ENCODE peak calls at places on chromosomes 1 and 21, in nine cellular contexts. M is stimulated activated naive CD4-positive, alpha-beta T cell; B is activated T-helper 1 cell treated with Interleukin-2 at 50 U/mL for 16 hours; V is naive thymus-derived CD8-positive, alpha-beta T cell; X is cardiac muscle cell; D is stimulated activated CD4-positive, alpha-beta T cell treated with anti-CD3 and anti-CD28 coated beads, Interleukin-2, amount 100 ng/mL, for 48 hours; S is ascending aorta; R is ovary; J is astrocyte of the spinal cord. G is an unnamed sample.

GRCh38 chr1:34918609-34919561 is 10.6 kb downstream of the DLGAP3 start:
- DNase-seq in M (no peak), X (no peak), V (peak; percentile 9), B (no peak), J (no peak), D (no peak), S (no peak), R (no peak), G (no peak)

GRCh38 chr21:31135536-31136184 is 97.4 kb upstream of the KRTAP19-8 start:
- DNase-seq in B (no peak), R (no peak), J (no peak), D (no peak), X (no peak), S (no peak), M (no peak), V (no peak), G (no peak)

GRCh38 chr1:197137322-197137721 is 9.1 kb downstream of the ASPM start:
- DNase-seq in S (no peak), J (no peak), R (no peak), V (no peak), B (no peak), X (no peak), D (no peak), M (no peak), G (no peak)

GRCh38 chr1:174262747-174263241 is 103.5 kb downstream of the RABGAP1L start:
- DNase-seq in X (peak; percentile 59), S (no peak), D (no peak), B (no peak), R (no peak), J (peak; percentile 76), M (no peak), V (no peak), G (peak; percentile 2)

GRCh38 chr1:97243973-97244560 is 522.5 kb downstream of the PTBP2 start:
- DNase-seq in S (no peak), V (no peak), X (peak; percentile 34), B (no peak), J (peak; percentile 43), D (no peak), R (no peak), M (no peak), G (no peak)

GRCh38 chr1:62906428-62906886 is 122.5 kb downstream of the ATG4C start:
- DNase-seq in V (no peak), B (no peak), D (no peak), J (peak; percentile 6), X (peak; percentile 47), R (no peak), M (no peak), S (no peak), G (peak; percentile 19)

GRCh38 chr1:79198841-79199240 is 192.3 kb upstream of the ADGRL4 start:
- DNase-seq in S (no peak), V (no peak), B (no peak), D (no peak), J (peak; percentile 62), R (no peak), M (no peak), X (no peak), G (no peak)

GRCh38 chr1:204493882-204494280 is 724 bp downstream of the PIK3C2B start:
- DNase-seq in M (peak; percentile 58), V (no peak), J (no peak), R (peak; percentile 55), X (peak; percentile 72), B (no peak), D (no peak), S (no peak), G (no peak)

GRCh38 chr1:154749078-154749760 is 120.9 kb downstream of the KCNN3 start:
- DNase-seq in B (no peak), S (no peak), M (no peak), R (no peak), D (peak; percentile 56), X (no peak), V (no peak), J (peak; percentile 36), G (no peak)

GRCh38 chr21:33402011-33402979 is 918 bp upstream of the IFNGR2 start:
- DNase-seq in D (no peak), B (no peak), M (peak; percentile 31), J (peak; percentile 59), R (peak; percentile 61), X (peak; percentile 21), S (peak; percentile 43), V (no peak), G (no peak)

GRCh38 chr1:181784039-181784683 is 277.4 kb downstream of the ZNF648 start:
- DNase-seq in D (no peak), V (no peak), B (no peak), M (no peak), R (no peak), J (no peak), S (no peak), X (no peak), G (no peak)

GRCh38 chr1:111032295-111032897 is 68.7 kb upstream of the LRIF1 start:
- DNase-seq in R (no peak), B (no peak), S (no peak), V (peak; percentile 29), D (peak; percentile 34), M (peak; percentile 5), J (peak; percentile 25), X (peak; percentile 45), G (peak; percentile 25)

GRCh38 chr1:170807432-170807831 is 127.9 kb upstream of the MROH9 start:
- DNase-seq in X (no peak), D (no peak), R (no peak), V (no peak), J (peak; percentile 82), S (no peak), M (no peak), B (no peak), G (no peak)

GRCh38 chr1:212671342-212672031 is 28.2 kb downstream of the BATF3 start:
- DNase-seq in R (no peak), B (no peak), M (no peak), X (no peak), V (no peak), D (no peak), S (peak; percentile 22), J (peak; percentile 84), G (no peak)

GRCh38 chr1:215551806-215552205 is 15.3 kb upstream of the KCTD3 start:
- DNase-seq in X (no peak), M (no peak), R (no peak), V (no peak), S (no peak), D (no peak), B (no peak), J (no peak), G (no peak)

GRCh38 chr1:51237313-51237700 is 1.2 kb downstream of the RNF11 start:
- DNase-seq in J (no peak), B (no peak), V (no peak), S (no peak), D (no peak), X (no peak), M (no peak), R (no peak), G (no peak)

GRCh38 chr1:228802386-228803221 is 67.3 kb downstream of the RHOU start:
- DNase-seq in V (no peak), J (no peak), X (no peak), B (no peak), R (peak; percentile 75), D (no peak), M (no peak), S (no peak), G (no peak)

GRCh38 chr1:67213164-67213563 is 46.9 kb downstream of the IL23R start:
- DNase-seq in D (no peak), M (no peak), B (no peak), R (no peak), J (no peak), X (peak; percentile 49), S (no peak), V (no peak), G (no peak)

GRCh38 chr1:22387888-22388564 is 63.6 kb upstream of the ZBTB40 start:
- DNase-seq in S (no peak), J (no peak), V (no peak), X (no peak), B (no peak), M (no peak), R (no peak), D (no peak), G (no peak)

GRCh38 chr1:206744683-206745082 is 25.9 kb upstream of the IL19 start:
- DNase-seq in S (no peak), M (no peak), D (no peak), B (no peak), X (no peak), R (no peak), V (no peak), J (no peak), G (no peak)

GRCh38 chr21:41706678-41707077 is 60.2 kb downstream of the RIPK4 start:
- DNase-seq in V (no peak), R (no peak), D (no peak), X (peak; percentile 24), J (no peak), B (no peak), M (no peak), S (no peak), G (no peak)

GRCh38 chr1:63807063-63807462 is 33.2 kb downstream of the ROR1 start:
- DNase-seq in X (no peak), D (no peak), S (no peak), R (no peak), J (no peak), B (no peak), V (no peak), M (no peak), G (no peak)

GRCh38 chr1:223248787-223249175 is 105.7 kb upstream of the TLR5 start:
- DNase-seq in S (no peak), V (peak; percentile 66), M (peak; percentile 43), J (no peak), R (no peak), B (no peak), D (no peak), X (no peak), G (no peak)

GRCh38 chr1:32813941-32814739 is 3.0 kb downstream of the YARS1 start:
- DNase-seq in X (no peak), D (no peak), V (no peak), J (no peak), M (no peak), B (no peak), R (no peak), S (no peak), G (no peak)

GRCh38 chr1:94230920-94231319 is 6.5 kb downstream of the ARHGAP29 start:
- DNase-seq in J (no peak), V (no peak), B (no peak), D (no peak), S (no peak), X (no peak), R (no peak), M (no peak), G (no peak)

GRCh38 chr1:163747855-163748254 is 426.1 kb downstream of the NUF2 start:
- DNase-seq in D (no peak), M (no peak), R (no peak), B (no peak), S (no peak), X (peak; percentile 9), J (no peak), V (no peak), G (no peak)

GRCh38 chr1:86489242-86489878 is 20.6 kb downstream of the CLCA1 start:
- DNase-seq in S (no peak), R (no peak), D (no peak), X (no peak), V (no peak), B (no peak), M (no peak), J (no peak), G (no peak)

GRCh38 chr1:26044971-26045711 is 777 bp downstream of the SLC30A2 start:
- DNase-seq in X (no peak), R (no peak), J (no peak), V (no peak), S (no peak), M (no peak), B (no peak), D (no peak), G (no peak)

GRCh38 chr21:15495965-15496364 is 233.8 kb upstream of the USP25 start:
- DNase-seq in J (peak; percentile 23), X (no peak), V (no peak), R (no peak), M (no peak), D (no peak), B (no peak), S (no peak), G (no peak)

GRCh38 chr21:35138665-35139381 is 89.7 kb upstream of the RUNX1 start:
- DNase-seq in B (no peak), V (peak; percentile 51), M (peak; percentile 5), X (no peak), J (peak; percentile 96), D (peak; percentile 61), S (no peak), R (no peak), G (no peak)

GRCh38 chr1:113207019-113207418 is 134.0 kb downstream of the LRIG2 start:
- DNase-seq in R (no peak), X (no peak), D (no peak), S (no peak), J (no peak), V (no peak), M (no peak), B (no peak), G (no peak)